ENCODE peak calls at places on chromosomes 1 and 21, in four cellular contexts. W is fibroblast of the aortic adventitia, N is AG04449, F is brain microvascular endothelial cell. P is an unnamed sample.

GRCh38 chr1:230749150-230749549 is 2.0 kb downstream of the CAPN9 start:
- DNase-seq in F (no peak), W (no peak), N (no peak), P (no peak)

GRCh38 chr1:49016030-49016991 is 239.6 kb upstream of the BEND5 start:
- DNase-seq in N (no peak), F (no peak), W (no peak), P (no peak)

GRCh38 chr21:38831526-38832467 is 26.1 kb downstream of the ETS2 start:
- DNase-seq in F (peak; percentile 96), N (peak; percentile 90), W (peak; percentile 99), P (peak; percentile 94)

GRCh38 chr21:46116846-46117585 is 19.1 kb downstream of the COL6A2 start:
- DNase-seq in N (no peak), F (no peak), W (peak; percentile 26), P (no peak)

GRCh38 chr1:21534674-21535378 is 25.6 kb downstream of the ALPL start:
- DNase-seq in F (peak; percentile 56), W (peak; percentile 63), N (no peak), P (peak; percentile 41)

GRCh38 chr1:966603-967295 is 467 bp downstream of the PLEKHN1 start:
- DNase-seq in W (peak; percentile 35), N (no peak), F (peak; percentile 49), P (no peak)

GRCh38 chr1:61192666-61193325 is 110.4 kb downstream of the NFIA start:
- DNase-seq in W (peak; percentile 94), N (no peak), F (no peak), P (no peak)

GRCh38 chr1:160629286-160630210 is 17.3 kb downstream of the SLAMF1 start:
- DNase-seq in F (no peak), N (no peak), W (no peak), P (no peak)

GRCh38 chr1:101697057-101697456 is 299.7 kb downstream of the OLFM3 start:
- DNase-seq in W (no peak), F (no peak), N (no peak), P (no peak)

GRCh38 chr1:221631551-221631950 is 110.3 kb downstream of the DUSP10 start:
- DNase-seq in W (no peak), N (no peak), F (no peak), P (no peak)

GRCh38 chr1:88780485-88780884 is 96.4 kb downstream of the PKN2 start:
- DNase-seq in W (no peak), F (no peak), N (no peak), P (no peak)

GRCh38 chr21:26710155-26710554 is 135.1 kb downstream of the ADAMTS1 start:
- DNase-seq in N (no peak), F (no peak), W (no peak), P (no peak)

GRCh38 chr1:210440081-210440480 is 111.4 kb downstream of the HHAT start:
- DNase-seq in W (no peak), N (peak; percentile 23), F (no peak), P (no peak)

DNA sequence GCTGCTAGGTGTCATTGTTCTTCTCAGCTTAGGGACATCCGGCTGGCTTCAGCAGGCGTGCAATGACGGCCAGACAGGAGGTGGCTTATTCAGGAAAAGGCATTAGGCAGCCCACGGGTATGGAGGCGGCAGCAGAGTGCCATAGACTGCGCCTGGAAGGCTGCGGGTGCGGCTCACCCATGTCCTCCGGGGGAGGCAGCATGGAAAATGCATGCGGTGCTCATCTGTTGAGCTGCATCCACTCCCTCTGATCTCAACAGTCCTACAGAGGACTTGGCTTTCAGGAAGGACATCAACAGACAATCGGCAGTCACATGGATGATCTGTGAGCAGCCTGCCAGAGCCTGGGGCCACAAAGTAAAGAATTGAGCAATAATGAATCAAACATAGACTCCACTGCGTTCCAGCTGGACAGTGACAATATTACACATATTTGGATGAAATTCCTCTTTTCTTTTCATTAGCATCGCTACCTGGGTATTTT is 42.9 kb downstream of the UMODL1 start:
- DNase-seq in W (no peak), N (no peak), F (no peak), P (no peak)
- TF ChIP-seq CTCF in W (no peak), N (no peak), F (no peak), P (no peak)

DNA sequence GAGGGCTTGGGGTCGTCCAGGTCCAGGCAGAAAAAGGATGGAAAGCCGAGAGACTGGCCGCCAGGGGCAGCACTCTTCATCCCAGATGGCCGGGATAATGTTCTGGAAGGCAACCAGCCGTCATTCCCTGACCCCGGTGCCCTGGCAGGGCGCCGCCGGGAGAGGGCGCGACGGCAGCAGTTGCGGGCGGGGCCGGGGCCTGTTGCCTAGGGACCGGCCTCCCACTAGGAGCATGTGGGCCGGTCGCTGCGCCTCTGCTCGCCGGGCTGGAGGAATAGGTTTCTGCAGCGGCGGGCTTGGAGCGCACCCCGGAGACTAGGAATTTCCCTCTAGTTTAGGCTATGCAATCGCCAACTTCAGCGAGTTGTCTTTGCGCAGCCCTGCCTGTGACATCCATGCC is 11.0 kb downstream of the DMRTB1 start:
- DNase-seq in W (peak; percentile 61), N (no peak), F (peak; percentile 69), P (peak; percentile 32)
- TF ChIP-seq CTCF in W (peak; percentile 65), N (peak; percentile 86), F (peak; percentile 83), P (peak; percentile 83)

DNA sequence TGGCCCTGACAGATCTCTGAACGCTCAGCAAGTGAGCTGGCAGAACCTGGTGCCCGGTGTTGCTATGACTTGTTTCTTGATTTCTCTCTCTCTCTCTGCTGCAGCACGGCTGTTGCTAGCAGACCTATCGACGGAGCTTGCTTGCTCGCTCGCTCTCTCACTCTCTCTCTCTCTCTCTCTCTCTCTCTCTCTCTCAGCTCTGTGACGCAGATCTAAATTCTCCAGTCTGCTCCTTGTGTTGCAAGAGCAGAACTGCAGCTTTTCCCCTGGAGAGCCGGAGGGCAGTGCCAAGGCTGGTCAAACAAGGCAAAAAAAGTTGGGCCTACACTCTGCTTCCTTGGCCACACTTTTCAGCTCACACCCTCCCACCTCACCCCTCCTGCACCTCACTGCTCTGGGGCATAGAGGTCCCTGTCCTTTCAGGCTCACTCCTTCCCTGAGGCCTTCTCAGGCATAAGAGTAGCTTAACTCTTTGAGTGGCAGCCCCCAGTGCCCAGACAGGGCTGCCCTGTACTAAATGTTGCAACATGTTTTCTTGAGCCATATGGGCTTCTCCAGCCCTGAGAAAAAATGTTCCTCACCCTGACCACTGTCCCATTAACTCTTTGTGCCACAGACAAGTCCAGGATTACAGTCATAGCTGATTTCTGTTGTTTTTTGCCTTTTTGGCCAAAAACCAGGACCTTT is 72.2 kb downstream of the CD46 start:
- DNase-seq in W (peak; percentile 98), F (peak; percentile 94), N (peak; percentile 97), P (peak; percentile 93)
- TF ChIP-seq CTCF in W (peak; percentile 82), F (peak; percentile 72), N (peak; percentile 70), P (peak; percentile 64)

GRCh38 chr1:14323665-14324630 is 274.5 kb upstream of the KAZN start:
- DNase-seq in W (no peak), N (no peak), F (no peak), P (no peak)

GRCh38 chr1:14318830-14319229 is 279.7 kb upstream of the KAZN start:
- DNase-seq in N (no peak), F (no peak), W (no peak), P (no peak)

GRCh38 chr1:14321413-14321812 is 277.1 kb upstream of the KAZN start:
- DNase-seq in N (no peak), F (no peak), W (no peak), P (no peak)

GRCh38 chr1:14320986-14321385 is 277.5 kb upstream of the KAZN start:
- DNase-seq in F (no peak), W (no peak), N (no peak), P (no peak)

DNA sequence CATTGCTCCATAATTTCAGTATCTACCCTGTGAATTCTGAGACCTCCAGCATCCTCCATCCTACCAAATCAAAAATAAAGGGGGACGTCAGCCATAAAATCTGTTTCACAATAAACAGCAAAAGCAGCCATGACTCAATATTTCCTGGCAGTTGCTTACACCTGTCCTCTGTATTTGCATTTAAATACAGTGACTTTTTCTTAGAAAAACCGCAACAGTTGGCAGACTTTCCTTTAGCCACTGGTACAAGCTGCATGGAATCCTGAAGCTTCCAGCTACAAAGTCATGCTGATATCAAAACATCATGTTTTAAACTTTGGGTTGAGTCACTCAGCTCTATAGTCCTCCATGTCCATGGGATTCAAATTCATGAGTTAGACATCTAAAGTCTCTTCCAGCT is 278.0 kb upstream of the KAZN start:
- DNase-seq in F (no peak), N (no peak), W (peak; percentile 88), P (peak; percentile 9)
- TF ChIP-seq CTCF in F (no peak), N (no peak), W (no peak), P (no peak)

DNA sequence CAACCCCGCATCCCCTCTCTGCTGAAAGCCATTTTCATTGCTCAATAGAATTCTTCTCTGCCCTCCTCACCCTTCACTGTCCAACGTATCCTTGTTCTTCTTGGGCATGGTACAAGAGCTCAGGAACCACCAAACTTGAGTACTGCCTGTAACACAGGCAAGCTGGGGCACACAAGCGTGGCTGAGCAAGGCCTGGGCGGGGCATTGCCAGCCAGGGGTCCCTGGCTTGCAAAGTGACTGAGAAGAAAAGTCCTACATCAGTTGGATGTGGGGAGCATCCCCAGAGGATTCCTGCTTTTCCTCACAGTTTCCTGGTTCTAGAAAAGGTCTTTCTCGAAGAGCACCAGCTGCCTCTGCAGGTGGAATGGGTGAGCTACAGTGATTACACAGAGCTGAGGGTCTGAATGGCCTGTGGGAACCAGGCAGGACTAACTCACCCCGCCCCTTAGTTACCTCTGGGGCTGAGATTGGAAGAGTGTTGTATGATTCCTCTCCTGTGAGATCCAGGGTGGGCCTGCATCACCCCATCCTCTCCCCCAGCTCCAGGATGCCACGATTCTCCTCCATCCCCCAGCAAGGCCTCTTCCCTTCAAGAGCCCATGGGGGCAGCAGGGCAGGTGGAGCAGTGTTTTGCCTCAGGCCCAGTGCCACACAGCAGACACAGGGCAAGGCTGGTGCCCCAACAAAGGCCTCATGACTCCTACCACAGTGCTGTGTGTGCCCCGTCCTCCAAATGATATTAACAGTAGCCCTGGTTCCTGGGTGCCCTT is 121.9 kb downstream of the MATN1 start:
- DNase-seq in F (no peak), N (no peak), W (no peak), P (no peak)
- TF ChIP-seq CTCF in F (no peak), N (peak; percentile 6), W (no peak), P (no peak)

GRCh38 chr1:81811757-81812371 is 11.1 kb downstream of the ADGRL2 start:
- DNase-seq in N (no peak), W (peak; percentile 48), F (no peak), P (no peak)
- TF ChIP-seq CTCF in N (no peak), W (peak; percentile 47), F (no peak), P (peak; percentile 26)

GRCh38 chr1:24861821-24862727 is 68.0 kb downstream of the RUNX3 start:
- DNase-seq in F (no peak), N (no peak), W (peak; percentile 27), P (no peak)
- TF ChIP-seq CTCF in F (peak; percentile 43), N (peak; percentile 5), W (peak; percentile 27), P (peak; percentile 24)

GRCh38 chr1:3411806-3412205 is 42.7 kb upstream of the ARHGEF16 start:
- DNase-seq in N (no peak), W (no peak), F (no peak), P (no peak)

GRCh38 chr1:3417082-3417728 is 37.3 kb upstream of the ARHGEF16 start:
- DNase-seq in F (no peak), N (no peak), W (no peak), P (no peak)

GRCh38 chr1:3415260-3415952 is 39.1 kb upstream of the ARHGEF16 start:
- DNase-seq in N (no peak), F (no peak), W (no peak), P (no peak)

GRCh38 chr1:3412376-3412775 is 42.1 kb upstream of the ARHGEF16 start:
- DNase-seq in F (no peak), N (no peak), W (no peak), P (no peak)

GRCh38 chr1:3413975-3414710 is 40.3 kb upstream of the ARHGEF16 start:
- DNase-seq in N (no peak), F (no peak), W (no peak), P (no peak)
- TF ChIP-seq CTCF in N (no peak), F (peak; percentile 14), W (no peak), P (no peak)

P was measured in kidney epithelial cell.